ENCODE peak calls at places on chromosomes 1 and 21, in six cellular contexts. One of them, this sample, is unnamed.
A peak's percentile ranks its signal among the peaks of the same experiment; 100 is the strongest.

GRCh38 chr1:94713472-94714141 is 106.5 kb upstream of the SLC44A3 start:
- DNase-seq in neuronal stem cell: no peak
- DNase-seq in mesendoderm: peak; percentile 94
- DNase-seq in IMR-90: peak; percentile 99
- DNase-seq in mesenchymal stem cell: peak; percentile 91
- DNase-seq in H1: peak; percentile 74
- DNase-seq in this sample: peak; percentile 65

GRCh38 chr21:27213328-27213727 is 246.4 kb upstream of the ADAMTS5 start:
- DNase-seq in neuronal stem cell: no peak
- DNase-seq in mesendoderm: peak; percentile 75
- DNase-seq in IMR-90: peak; percentile 36
- DNase-seq in mesenchymal stem cell: peak; percentile 15
- DNase-seq in H1: no peak
- DNase-seq in this sample: peak; percentile 3

GRCh38 chr1:47944561-47944960 is 52.6 kb downstream of the TRABD2B start:
- DNase-seq in neuronal stem cell: no peak
- DNase-seq in mesendoderm: no peak
- DNase-seq in IMR-90: no peak
- DNase-seq in mesenchymal stem cell: no peak
- DNase-seq in H1: no peak
- DNase-seq in this sample: no peak

GRCh38 chr21:32806810-32807386 is 35.3 kb upstream of the PAXBP1 start:
- DNase-seq in neuronal stem cell: no peak
- DNase-seq in mesendoderm: no peak
- DNase-seq in IMR-90: peak; percentile 40
- DNase-seq in mesenchymal stem cell: no peak
- DNase-seq in H1: no peak
- DNase-seq in this sample: no peak

GRCh38 chr1:62962794-62963776 is 179.2 kb downstream of the ATG4C start:
- DNase-seq in neuronal stem cell: peak; percentile 61
- DNase-seq in mesendoderm: peak; percentile 88
- DNase-seq in IMR-90: peak; percentile 14
- DNase-seq in mesenchymal stem cell: peak; percentile 24
- DNase-seq in H1: peak; percentile 81
- DNase-seq in this sample: peak; percentile 56

GRCh38 chr1:53946252-53947171 is at the start of gene LRRC42:
- DNase-seq in neuronal stem cell: no peak
- DNase-seq in mesendoderm: no peak
- DNase-seq in IMR-90: no peak
- DNase-seq in mesenchymal stem cell: no peak
- DNase-seq in H1: peak; percentile 34
- DNase-seq in this sample: no peak

GRCh38 chr1:64826991-64827390 is 82.1 kb downstream of the RAVER2 start:
- DNase-seq in neuronal stem cell: no peak
- DNase-seq in mesendoderm: no peak
- DNase-seq in IMR-90: no peak
- DNase-seq in mesenchymal stem cell: no peak
- DNase-seq in H1: no peak
- DNase-seq in this sample: no peak

GRCh38 chr1:208990456-208990855 is 593.1 kb upstream of the CAMK1G start:
- DNase-seq in neuronal stem cell: no peak
- DNase-seq in mesendoderm: no peak
- DNase-seq in IMR-90: no peak
- DNase-seq in mesenchymal stem cell: no peak
- DNase-seq in H1: no peak
- DNase-seq in this sample: no peak

GRCh38 chr21:42120056-42120903 is 49.2 kb downstream of the UMODL1 start:
- DNase-seq in neuronal stem cell: no peak
- DNase-seq in mesendoderm: peak; percentile 63
- DNase-seq in IMR-90: no peak
- DNase-seq in mesenchymal stem cell: no peak
- DNase-seq in H1: no peak
- DNase-seq in this sample: peak; percentile 85

GRCh38 chr1:20063861-20064292 is 6.1 kb upstream of the PLA2G5 start:
- DNase-seq in neuronal stem cell: no peak
- DNase-seq in mesendoderm: no peak
- DNase-seq in IMR-90: peak; percentile 87
- DNase-seq in mesenchymal stem cell: peak; percentile 34
- DNase-seq in H1: no peak
- DNase-seq in this sample: no peak

GRCh38 chr1:98698625-98699024 is 37.1 kb downstream of the SNX7 start:
- DNase-seq in neuronal stem cell: no peak
- DNase-seq in mesendoderm: no peak
- DNase-seq in IMR-90: no peak
- DNase-seq in mesenchymal stem cell: no peak
- DNase-seq in H1: no peak
- DNase-seq in this sample: no peak

GRCh38 chr1:46757256-46757955 is 38.5 kb upstream of the EFCAB14 start:
- DNase-seq in neuronal stem cell: no peak
- DNase-seq in mesendoderm: peak; percentile 73
- DNase-seq in IMR-90: peak; percentile 3
- DNase-seq in mesenchymal stem cell: no peak
- DNase-seq in H1: no peak
- DNase-seq in this sample: peak; percentile 14

GRCh38 chr1:232793944-232794343 is 11.3 kb upstream of the MAP10 start:
- DNase-seq in neuronal stem cell: no peak
- DNase-seq in mesendoderm: no peak
- DNase-seq in IMR-90: peak; percentile 74
- DNase-seq in mesenchymal stem cell: peak; percentile 77
- DNase-seq in H1: no peak
- DNase-seq in this sample: no peak

GRCh38 chr1:159008744-159009188 is 941 bp upstream of the IFI16 start:
- DNase-seq in neuronal stem cell: no peak
- DNase-seq in mesendoderm: no peak
- DNase-seq in IMR-90: peak; percentile 16
- DNase-seq in mesenchymal stem cell: peak; percentile 71
- DNase-seq in H1: no peak
- DNase-seq in this sample: no peak

GRCh38 chr21:43906585-43907370 is 41.8 kb downstream of the AGPAT3 start:
- DNase-seq in neuronal stem cell: no peak
- DNase-seq in mesendoderm: no peak
- DNase-seq in IMR-90: no peak
- DNase-seq in mesenchymal stem cell: no peak
- DNase-seq in H1: no peak
- DNase-seq in this sample: no peak

GRCh38 chr1:21337459-21337930 is 47.2 kb upstream of the ECE1 start:
- DNase-seq in neuronal stem cell: no peak
- DNase-seq in mesendoderm: no peak
- DNase-seq in IMR-90: no peak
- DNase-seq in mesenchymal stem cell: no peak
- DNase-seq in H1: no peak
- DNase-seq in this sample: no peak

GRCh38 chr1:33810571-33810970 is 53.3 kb upstream of the HMGB4 start:
- DNase-seq in neuronal stem cell: no peak
- DNase-seq in mesendoderm: no peak
- DNase-seq in IMR-90: no peak
- DNase-seq in mesenchymal stem cell: no peak
- DNase-seq in H1: no peak
- DNase-seq in this sample: no peak

GRCh38 chr1:213131851-213132655 is 81.0 kb downstream of the RPS6KC1 start:
- DNase-seq in neuronal stem cell: no peak
- DNase-seq in mesendoderm: no peak
- DNase-seq in IMR-90: no peak
- DNase-seq in mesenchymal stem cell: no peak
- DNase-seq in H1: no peak
- DNase-seq in this sample: no peak

GRCh38 chr1:15700510-15700909 is 16.4 kb downstream of the PLEKHM2 start:
- DNase-seq in neuronal stem cell: no peak
- DNase-seq in mesendoderm: no peak
- DNase-seq in IMR-90: peak; percentile 34
- DNase-seq in mesenchymal stem cell: no peak
- DNase-seq in H1: no peak
- DNase-seq in this sample: no peak

GRCh38 chr1:195909061-195909460 is 699.2 kb downstream of the KCNT2 start:
- DNase-seq in neuronal stem cell: no peak
- DNase-seq in mesendoderm: no peak
- DNase-seq in IMR-90: peak; percentile 31
- DNase-seq in mesenchymal stem cell: no peak
- DNase-seq in H1: no peak
- DNase-seq in this sample: no peak

GRCh38 chr21:25464275-25464674 is 143.0 kb downstream of the MRPL39 start:
- DNase-seq in neuronal stem cell: no peak
- DNase-seq in mesendoderm: no peak
- DNase-seq in IMR-90: no peak
- DNase-seq in mesenchymal stem cell: no peak
- DNase-seq in H1: no peak
- DNase-seq in this sample: no peak

GRCh38 chr1:11691302-11691914 is at the start of gene DRAXIN:
- DNase-seq in neuronal stem cell: peak; percentile 63
- DNase-seq in mesendoderm: peak; percentile 66
- DNase-seq in IMR-90: no peak
- DNase-seq in mesenchymal stem cell: no peak
- DNase-seq in H1: no peak
- DNase-seq in this sample: peak; percentile 26

GRCh38 chr1:11691928-11692711 is 610 bp downstream of the DRAXIN start:
- DNase-seq in neuronal stem cell: no peak
- DNase-seq in mesendoderm: no peak
- DNase-seq in IMR-90: no peak
- DNase-seq in mesenchymal stem cell: no peak
- DNase-seq in H1: no peak
- DNase-seq in this sample: no peak

GRCh38 chr1:11690132-11690668 is 1.3 kb upstream of the DRAXIN start:
- DNase-seq in neuronal stem cell: no peak
- DNase-seq in mesendoderm: no peak
- DNase-seq in IMR-90: no peak
- DNase-seq in mesenchymal stem cell: no peak
- DNase-seq in H1: no peak
- DNase-seq in this sample: no peak

GRCh38 chr1:11692899-11693590 is 1.5 kb downstream of the DRAXIN start:
- DNase-seq in neuronal stem cell: no peak
- DNase-seq in mesendoderm: no peak
- DNase-seq in IMR-90: peak; percentile 77
- DNase-seq in mesenchymal stem cell: peak; percentile 18
- DNase-seq in H1: no peak
- DNase-seq in this sample: no peak

DNA sequence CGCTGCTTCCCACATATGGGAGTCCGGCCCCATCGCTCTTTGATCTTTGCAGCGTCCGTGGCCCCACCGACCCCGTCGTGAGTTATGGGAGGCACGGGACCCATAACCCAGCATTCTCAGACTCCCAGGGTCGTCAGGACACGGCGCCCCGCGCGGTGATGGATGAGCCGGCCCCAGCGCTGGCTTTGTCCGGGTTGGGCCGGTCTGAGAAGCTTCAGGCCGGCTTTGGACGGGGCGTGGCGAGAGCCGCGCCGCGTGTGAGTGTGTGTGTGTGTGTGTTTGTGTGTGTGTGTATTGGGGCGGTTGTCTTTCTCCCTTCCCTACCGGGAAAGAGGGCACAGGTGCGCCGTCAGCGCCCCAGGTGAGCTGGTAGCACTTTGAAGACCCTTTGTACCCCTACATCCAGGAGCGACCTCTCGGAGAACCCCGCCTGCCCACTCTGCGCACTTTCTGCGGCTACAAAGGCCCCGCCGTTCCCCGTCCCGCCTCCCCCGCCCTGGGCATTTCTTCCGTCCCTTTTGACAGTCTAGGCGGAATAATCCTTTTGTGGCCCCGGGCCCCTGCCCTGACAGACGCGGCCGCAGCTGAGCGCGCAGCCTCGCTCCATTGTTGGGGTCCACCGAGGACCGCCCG is 725 bp upstream of the DRAXIN start:
- DNase-seq in neuronal stem cell: no peak
- DNase-seq in mesendoderm: peak; percentile 71
- DNase-seq in IMR-90: no peak
- DNase-seq in mesenchymal stem cell: no peak
- DNase-seq in H1: no peak
- DNase-seq in this sample: no peak
- H3K23ac ChIP-seq in neuronal stem cell: peak overlapping the region; percentile 32
- H3K23ac ChIP-seq in mesendoderm: peak overlapping the region; percentile 56
- H3K23ac ChIP-seq in IMR-90: no peak overlapping the region
- H3K23ac ChIP-seq in mesenchymal stem cell: no peak overlapping the region
- H3K23ac ChIP-seq in H1: no peak overlapping the region
- H3K23ac ChIP-seq in this sample: no peak overlapping the region

DNA sequence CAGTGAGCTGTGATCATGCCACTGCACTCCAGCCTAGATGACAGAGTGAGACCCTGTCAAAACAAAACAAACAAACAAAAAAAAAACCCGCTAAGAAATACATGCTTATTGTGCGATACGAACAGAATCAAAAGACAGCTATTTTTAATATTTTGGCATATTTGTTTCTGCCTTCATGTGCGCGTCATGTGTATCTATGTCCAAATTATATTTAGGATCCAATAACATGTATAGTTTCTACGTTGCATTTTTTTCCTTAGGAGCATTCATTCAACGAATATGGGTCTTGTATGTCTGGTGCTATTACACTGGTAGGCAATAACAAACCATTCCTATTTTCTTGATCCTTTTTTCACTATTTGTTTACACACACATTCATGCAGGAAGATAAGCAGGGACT is 1.8 kb downstream of the CD46 start:
- DNase-seq in neuronal stem cell: no peak
- DNase-seq in mesendoderm: no peak
- DNase-seq in IMR-90: no peak
- DNase-seq in mesenchymal stem cell: no peak
- DNase-seq in H1: no peak
- DNase-seq in this sample: no peak
- H3K4me3 ChIP-seq in neuronal stem cell: no peak overlapping the region
- H3K4me3 ChIP-seq in mesendoderm: no peak overlapping the region
- H3K4me3 ChIP-seq in IMR-90: no peak overlapping the region
- H3K4me3 ChIP-seq in mesenchymal stem cell: no peak overlapping the region
- H3K4me3 ChIP-seq in H1: peak overlapping the region; percentile 97
- H3K4me3 ChIP-seq in this sample: no peak overlapping the region

DNA sequence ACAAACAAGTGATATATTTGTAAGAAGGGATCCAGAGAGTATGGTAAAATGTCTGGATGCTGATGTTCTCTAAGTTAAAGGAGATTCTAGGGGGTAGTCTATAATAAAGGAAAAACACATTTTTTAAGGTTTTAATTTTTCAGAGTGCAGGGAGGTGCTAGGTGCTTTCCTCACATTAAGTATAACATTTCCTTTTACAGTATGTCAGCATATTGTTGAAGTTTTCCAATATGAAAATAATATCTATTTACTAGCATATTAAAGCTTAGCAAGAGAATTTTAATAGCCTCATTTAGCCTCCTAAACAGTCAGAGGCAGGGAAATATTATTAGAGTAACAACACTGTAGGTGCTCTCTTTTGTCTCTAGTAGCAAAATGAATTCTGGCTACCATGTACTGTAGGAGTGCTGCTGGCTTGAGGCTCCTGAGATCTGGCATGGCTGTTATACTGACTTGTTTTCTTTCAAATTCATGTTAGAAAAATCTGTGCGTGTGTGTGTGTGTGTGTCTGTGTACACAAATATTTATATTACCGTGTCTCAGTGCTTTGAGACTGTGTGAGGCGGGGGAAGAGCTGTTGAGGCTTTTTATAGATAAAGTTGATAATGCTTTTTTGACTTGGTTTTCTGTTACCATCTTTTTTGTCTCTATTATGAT is 71.0 kb downstream of the POU2F1 start:
- DNase-seq in neuronal stem cell: no peak
- DNase-seq in mesendoderm: no peak
- DNase-seq in IMR-90: peak; percentile 38
- DNase-seq in mesenchymal stem cell: peak; percentile 57
- DNase-seq in H1: no peak
- DNase-seq in this sample: no peak
- H4K8ac ChIP-seq in neuronal stem cell: no peak overlapping the region
- H4K8ac ChIP-seq in mesendoderm: peak overlapping the region; percentile 28
- H4K8ac ChIP-seq in IMR-90: no peak overlapping the region
- H4K8ac ChIP-seq in mesenchymal stem cell: no peak overlapping the region
- H4K8ac ChIP-seq in H1: no peak overlapping the region
- H4K8ac ChIP-seq in this sample: no peak overlapping the region

GRCh38 chr1:57678138-57678537 is 254.3 kb upstream of the DAB1 start:
- DNase-seq in neuronal stem cell: no peak
- DNase-seq in mesendoderm: no peak
- DNase-seq in IMR-90: no peak
- DNase-seq in mesenchymal stem cell: no peak
- DNase-seq in H1: no peak
- DNase-seq in this sample: no peak

GRCh38 chr1:57683037-57683928 is 259.4 kb upstream of the DAB1 start:
- DNase-seq in neuronal stem cell: no peak
- DNase-seq in mesendoderm: peak; percentile 79
- DNase-seq in IMR-90: no peak
- DNase-seq in mesenchymal stem cell: no peak
- DNase-seq in H1: no peak
- DNase-seq in this sample: no peak
- H3K23ac ChIP-seq in neuronal stem cell: no peak overlapping the region
- H3K23ac ChIP-seq in mesendoderm: no peak overlapping the region
- H3K23ac ChIP-seq in IMR-90: no peak overlapping the region
- H3K23ac ChIP-seq in mesenchymal stem cell: no peak overlapping the region
- H3K23ac ChIP-seq in H1: no peak overlapping the region
- H3K23ac ChIP-seq in this sample: no peak overlapping the region